ENCODE peak calls at places on chromosome 1, in ten cellular contexts. E is stomach; Q is GM06990; N is fibroblast of the aortic adventitia; U is cardiac fibroblast; A is lower leg skin; F is SHP77; Y is activated naive CD4-positive, alpha-beta T cell treated with anti-CD3 and anti-CD28 coated beads, Interleukin-2, amount 10 ng/mL, durations not matched to agents 7 days and 5 days; R is dermis microvascular lymphatic vessel endothelial cell; Z is Caki2. I is an unnamed sample.

GRCh38 chr1:42380617-42381423 is at the start of gene RIMKLA:
- DNase-seq in E (peak), Q (peak), N (no peak), U (peak), A (no peak), F (peak), Y (peak), R (peak), Z (peak), I (peak)

GRCh38 chr1:54221867-54222484 is 22.0 kb downstream of the MRPL37 start:
- DNase-seq in E (no peak), Q (no peak), N (no peak), U (no peak), A (peak), F (no peak), Y (no peak), R (no peak), Z (no peak), I (no peak)

GRCh38 chr1:239765163-239765562 is 326.5 kb upstream of the FMN2 start:
- DNase-seq in E (no peak), Q (no peak), N (no peak), U (no peak), A (no peak), F (no peak), Y (no peak), R (no peak), Z (no peak), I (no peak)

GRCh38 chr1:17212487-17213121 is 7.7 kb downstream of the PADI1 start:
- DNase-seq in E (peak), Q (no peak), N (peak), U (peak), A (no peak), F (no peak), Y (peak), R (peak), Z (no peak), I (peak)

GRCh38 chr1:7331926-7332535 is 439.1 kb upstream of the VAMP3 start:
- DNase-seq in E (no peak), Q (no peak), N (no peak), U (no peak), A (peak), F (no peak), Y (no peak), R (no peak), Z (no peak), I (no peak)

GRCh38 chr1:115112496-115113375 is 23.4 kb upstream of the TSPAN2 start:
- DNase-seq in E (peak), Q (no peak), N (peak), U (peak), A (no peak), F (no peak), Y (peak), R (peak), Z (peak), I (no peak)

GRCh38 chr1:42379794-42380616 is 587 bp upstream of the RIMKLA start:
- DNase-seq in E (no peak), Q (no peak), N (peak), U (peak), A (no peak), F (peak), Y (no peak), R (peak), Z (peak), I (no peak)

GRCh38 chr1:175150596-175151319 is 41.8 kb downstream of the KIAA0040 start:
- DNase-seq in E (no peak), Q (no peak), N (peak), U (peak), A (no peak), F (no peak), Y (no peak), R (peak), Z (no peak), I (no peak)

GRCh38 chr1:64127297-64127696 is 76.1 kb upstream of the UBE2U start:
- DNase-seq in E (no peak), Q (no peak), N (no peak), U (no peak), A (no peak), F (no peak), Y (no peak), R (no peak), Z (no peak), I (no peak)

I was measured in stimulated activated CD4-positive, alpha-beta T cell treated with anti-CD3 and anti-CD28 coated beads, TNF-alpha, amount 100 ng/mL, for 24 hours.